ENCODE peak calls at places on chromosomes 2 and 18, in nine cellular contexts. X, R, V, F, K, Y, Z, E and O are unnamed samples.

GRCh38 chr2:145304501-145304900 is 784.6 kb upstream of the ZEB2 start:
- DNase-seq in R (no peak), Z (no peak), X (no peak), K (no peak), V (no peak), E (no peak), F (no peak), Y (no peak), O (no peak)

GRCh38 chr2:96404446-96405373 is 69.1 kb downstream of the NCAPH start:
- DNase-seq in R (no peak), V (peak), E (no peak), Z (no peak), X (no peak), Y (no peak), K (no peak), F (no peak), O (no peak)

GRCh38 chr2:145546091-145546490 is 1026.2 kb upstream of the ZEB2 start:
- DNase-seq in K (no peak), Y (no peak), R (no peak), F (no peak), Z (no peak), V (no peak), X (no peak), E (peak), O (no peak)

GRCh38 chr18:74652392-74652988 is 54.8 kb downstream of the ZNF407 start:
- DNase-seq in X (no peak), Z (peak), K (no peak), R (no peak), E (peak), Y (peak), V (peak), F (no peak), O (no peak)

GRCh38 chr2:5982217-5982910 is 290.2 kb downstream of the SOX11 start:
- DNase-seq in V (no peak), K (no peak), Y (no peak), F (no peak), R (no peak), E (no peak), Z (no peak), X (no peak), O (no peak)

GRCh38 chr2:101230541-101230993 is 22.1 kb upstream of the CNOT11 start:
- DNase-seq in K (no peak), R (no peak), V (no peak), F (no peak), E (peak), X (no peak), Z (no peak), Y (no peak), O (no peak)

GRCh38 chr2:238854699-238855111 is 6.8 kb downstream of the TWIST2 start:
- DNase-seq in X (no peak), R (no peak), E (no peak), F (no peak), V (peak), K (peak), Y (no peak), Z (no peak), O (no peak)

GRCh38 chr2:106098081-106098480 is 96.0 kb downstream of the UXS1 start:
- DNase-seq in X (no peak), E (peak), K (no peak), Y (peak), F (no peak), R (no peak), Z (no peak), V (peak), O (no peak)

GRCh38 chr18:25097119-25098114 is 254.5 kb downstream of the ZNF521 start:
- DNase-seq in V (no peak), E (peak), F (no peak), K (no peak), X (no peak), Y (peak), R (no peak), Z (no peak), O (no peak)

GRCh38 chr18:23934252-23934651 is 80.3 kb upstream of the TTC39C start:
- DNase-seq in R (no peak), K (no peak), X (no peak), V (no peak), Z (no peak), Y (no peak), E (no peak), F (no peak), O (no peak)

GRCh38 chr2:54577035-54577434 is 120.9 kb downstream of the SPTBN1 start:
- DNase-seq in E (no peak), Y (peak), R (no peak), K (peak), X (no peak), Z (no peak), V (no peak), F (no peak), O (no peak)

GRCh38 chr18:35515460-35516130 is 17.8 kb upstream of the INO80C start:
- DNase-seq in R (no peak), F (no peak), Z (no peak), Y (no peak), E (no peak), V (peak), K (no peak), X (no peak), O (no peak)

GRCh38 chr2:241741016-241741415 is 6.6 kb downstream of the D2HGDH start:
- DNase-seq in K (no peak), F (peak), Z (no peak), X (no peak), E (no peak), V (no peak), Y (no peak), R (no peak), O (no peak)

GRCh38 chr18:78309307-78309706 is 670.3 kb upstream of the SALL3 start:
- DNase-seq in V (no peak), X (no peak), E (no peak), Z (no peak), F (no peak), R (no peak), K (no peak), Y (no peak), O (no peak)

GRCh38 chr2:1887915-1888314 is 143.6 kb upstream of the PXDN start:
- DNase-seq in X (no peak), K (no peak), V (peak), Z (peak), R (no peak), E (peak), F (no peak), Y (no peak), O (no peak)

GRCh38 chr2:174577967-174578589 is 19.5 kb downstream of the WIPF1 start:
- DNase-seq in Y (peak), Z (peak), R (no peak), X (no peak), F (no peak), E (peak), V (peak), K (no peak), O (no peak)

GRCh38 chr18:77985486-77985885 is 735.8 kb downstream of the GALR1 start:
- DNase-seq in E (no peak), R (no peak), Y (no peak), Z (no peak), V (no peak), X (no peak), F (no peak), K (no peak), O (no peak)

GRCh38 chr2:86055314-86055713 is 50.4 kb downstream of the POLR1A start:
- DNase-seq in X (no peak), Y (no peak), F (no peak), K (no peak), E (no peak), R (peak), Z (no peak), V (no peak), O (no peak)

GRCh38 chr18:45054595-45054994 is 373.9 kb downstream of the SETBP1 start:
- DNase-seq in X (no peak), F (no peak), K (no peak), Y (no peak), V (no peak), Z (no peak), E (no peak), R (no peak), O (no peak)

GRCh38 chr2:108786008-108786353 is 590 bp upstream of the CCDC138 start:
- DNase-seq in X (no peak), F (no peak), R (no peak), Z (no peak), V (no peak), E (no peak), K (no peak), Y (no peak), O (no peak)

GRCh38 chr2:18626256-18626668 is 36.9 kb upstream of the NT5C1B start:
- DNase-seq in E (peak), F (no peak), R (no peak), Z (peak), V (no peak), Y (peak), K (no peak), X (no peak), O (no peak)

GRCh38 chr2:59301466-59302402 is 1060.6 kb upstream of the FANCL start:
- DNase-seq in X (peak), F (no peak), K (peak), R (peak), Z (peak), V (peak), Y (peak), E (peak), O (peak)

GRCh38 chr2:82636411-82637020 is 1822.6 kb downstream of the SUCLG1 start:
- DNase-seq in K (no peak), R (no peak), V (no peak), X (no peak), E (peak), Z (peak), F (no peak), Y (no peak), O (no peak)

DNA sequence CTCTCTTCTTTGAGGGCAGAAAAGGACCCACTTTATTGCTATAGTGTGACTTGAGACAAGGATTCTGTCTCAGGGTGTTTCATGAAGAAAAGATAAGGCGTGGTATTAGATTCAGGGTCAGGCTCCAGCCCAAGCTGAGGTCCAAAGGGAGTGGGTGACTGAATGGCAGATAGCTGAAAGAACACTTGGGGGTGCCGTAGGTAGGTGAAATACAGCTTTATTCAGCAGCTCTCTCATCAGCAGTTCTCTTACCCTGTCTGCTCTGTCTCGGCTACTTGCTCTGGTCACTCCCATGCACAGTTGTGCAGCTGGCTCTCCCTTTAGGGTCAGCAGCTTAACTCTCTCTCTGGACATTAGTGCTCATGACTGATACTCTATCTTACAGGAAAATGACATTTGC is 379.9 kb downstream of the LPIN1 start:
- DNase-seq in V (peak), K (no peak), X (no peak), F (no peak), E (peak), R (no peak), Z (no peak), Y (peak), O (no peak)
- TF ChIP-seq CTCF in V (peak), K (no peak), X (no peak), F (no peak), E (no peak), R (no peak), Z (no peak), Y (peak), O (no peak)

GRCh38 chr2:8803658-8804379 is 33.6 kb downstream of the KIDINS220 start:
- DNase-seq in E (peak), F (no peak), X (peak), R (no peak), V (no peak), Z (peak), K (no peak), Y (peak), O (no peak)
- TF ChIP-seq CTCF in E (no peak), F (no peak), X (no peak), R (no peak), V (no peak), Z (no peak), K (no peak), Y (no peak), O (no peak)

GRCh38 chr2:65999103-65999502 is 435.8 kb upstream of the MEIS1 start:
- DNase-seq in E (no peak), V (no peak), R (no peak), F (no peak), Z (no peak), K (no peak), Y (no peak), X (no peak), O (no peak)

GRCh38 chr2:66000888-66001287 is 434.0 kb upstream of the MEIS1 start:
- DNase-seq in V (no peak), R (no peak), X (no peak), Z (no peak), F (no peak), Y (no peak), E (no peak), K (no peak), O (no peak)

GRCh38 chr2:65997941-65998340 is 437.0 kb upstream of the MEIS1 start:
- DNase-seq in K (no peak), Y (no peak), X (no peak), R (no peak), V (no peak), E (no peak), F (no peak), Z (no peak), O (no peak)

GRCh38 chr2:66001538-66001937 is 433.4 kb upstream of the MEIS1 start:
- DNase-seq in K (no peak), Z (no peak), E (no peak), Y (no peak), F (no peak), X (no peak), R (no peak), V (no peak), O (no peak)

GRCh38 chr2:65999790-66000189 is 435.1 kb upstream of the MEIS1 start:
- DNase-seq in F (no peak), E (no peak), Y (no peak), V (no peak), R (no peak), X (no peak), K (no peak), Z (peak), O (no peak)
- TF ChIP-seq CTCF in F (no peak), E (no peak), Y (no peak), V (no peak), R (no peak), X (no peak), K (no peak), Z (peak), O (peak)

GRCh38 chr2:128433911-128434550 is 115.4 kb upstream of the HS6ST1 start:
- DNase-seq in X (no peak), R (no peak), K (peak), E (no peak), Y (no peak), V (no peak), Z (no peak), F (peak), O (no peak)

GRCh38 chr2:128436498-128437180 is 118.0 kb upstream of the HS6ST1 start:
- DNase-seq in E (no peak), Z (no peak), R (no peak), F (no peak), V (no peak), X (no peak), K (no peak), Y (no peak), O (no peak)

GRCh38 chr2:128435576-128436497 is 117.2 kb upstream of the HS6ST1 start:
- DNase-seq in Y (no peak), V (no peak), E (no peak), K (peak), F (peak), R (no peak), Z (no peak), X (no peak), O (no peak)

GRCh38 chr2:128437181-128437520 is 118.5 kb upstream of the HS6ST1 start:
- DNase-seq in Y (no peak), E (no peak), V (no peak), R (no peak), X (no peak), F (no peak), K (peak), Z (no peak), O (no peak)

DNA sequence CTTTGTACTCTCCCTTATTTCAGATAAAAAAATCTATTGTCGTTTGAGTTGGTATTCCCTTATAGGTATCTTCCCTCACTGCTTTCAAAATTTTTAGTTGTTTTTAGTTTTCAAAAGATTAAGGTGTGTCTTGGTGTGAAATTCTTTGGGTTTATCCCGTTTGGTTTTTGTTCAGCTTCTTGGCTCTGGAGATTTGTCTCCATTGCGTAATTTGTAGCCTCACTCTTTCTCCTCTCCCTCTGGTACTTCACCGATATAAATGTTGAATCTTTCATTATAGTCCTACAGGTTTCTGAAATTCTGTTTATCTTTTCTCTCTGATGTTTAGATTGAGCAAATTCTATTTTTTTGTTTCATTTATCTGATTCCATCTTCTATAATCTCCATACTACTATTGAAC is 113.8 kb upstream of the HS6ST1 start:
- DNase-seq in X (no peak), F (no peak), V (no peak), E (no peak), K (no peak), Z (no peak), R (no peak), Y (no peak), O (no peak)
- TF ChIP-seq CTCF in X (no peak), F (no peak), V (no peak), E (no peak), K (no peak), Z (no peak), R (no peak), Y (no peak), O (no peak)

GRCh38 chr2:233047206-233047605 is 12.9 kb upstream of the INPP5D start:
- DNase-seq in X (no peak), V (no peak), R (no peak), Y (no peak), K (peak), E (no peak), Z (no peak), F (no peak), O (no peak)

GRCh38 chr2:233051241-233052149 is 8.6 kb upstream of the INPP5D start:
- DNase-seq in X (no peak), E (peak), Y (peak), Z (peak), R (no peak), F (peak), K (no peak), V (peak), O (no peak)

GRCh38 chr2:233048569-233049193 is 11.5 kb upstream of the INPP5D start:
- DNase-seq in E (no peak), K (no peak), Y (no peak), Z (no peak), X (no peak), R (no peak), F (no peak), V (no peak), O (no peak)

GRCh38 chr2:233047667-233048066 is 12.5 kb upstream of the INPP5D start:
- DNase-seq in X (no peak), F (no peak), R (no peak), V (no peak), E (no peak), Y (no peak), K (no peak), Z (no peak), O (no peak)

GRCh38 chr2:233049194-233049761 is 10.9 kb upstream of the INPP5D start:
- DNase-seq in K (no peak), X (no peak), E (no peak), F (no peak), Y (no peak), R (no peak), V (no peak), Z (peak), O (no peak)
- TF ChIP-seq CTCF in K (no peak), X (no peak), E (no peak), F (no peak), Y (no peak), R (no peak), V (no peak), Z (no peak), O (no peak)

DNA sequence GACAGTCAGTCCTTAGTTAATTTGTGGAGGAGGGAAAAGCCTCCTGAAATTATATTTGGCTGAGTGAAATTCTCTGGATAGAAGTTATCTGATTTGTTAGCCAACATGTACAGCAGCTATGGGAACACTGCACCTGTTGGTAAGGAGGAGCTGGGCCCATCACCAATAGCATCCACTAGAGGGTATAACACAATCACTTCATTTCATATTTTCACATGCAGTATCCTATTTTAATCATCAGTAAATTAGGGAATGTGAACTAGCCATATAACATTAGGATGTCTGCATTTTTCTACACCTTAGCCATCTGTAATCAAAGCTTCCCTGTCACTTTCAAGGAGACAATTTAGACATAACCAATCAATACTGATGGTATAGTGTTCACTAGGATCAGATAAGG is 818.4 kb upstream of the CDH2 start:
- DNase-seq in K (no peak), Z (no peak), F (no peak), E (peak), Y (peak), R (no peak), X (no peak), V (no peak), O (no peak)
- TF ChIP-seq CTCF in K (no peak), Z (no peak), F (no peak), E (peak), Y (peak), R (no peak), X (peak), V (peak), O (peak)